ENCODE peak calls at places on chromosome 3, in seven cellular contexts. B is stimulated activated CD8-positive, alpha-beta memory T cell treated with anti-CD3 and anti-CD28 coated beads, Interleukin-15, amount 100 ng/mL, for 24 hours; Q is GOT3; L is T-helper 1 cell; D is Right ventricle myocardium superior; C is putamen; I is NCI-H187. T is an unnamed sample.

GRCh38 chr3:129036234-129037092 is 24.1 kb upstream of the GP9 start:
- DNase-seq in B (no peak), Q (no peak), L (no peak), D (no peak), C (no peak), I (no peak), T (no peak)

GRCh38 chr3:24123596-24123995 is 178.5 kb downstream of the NR1D2 start:
- DNase-seq in B (no peak), Q (no peak), L (no peak), D (no peak), C (no peak), I (no peak), T (no peak)

GRCh38 chr3:68771683-68772082 is 160.7 kb downstream of the TAFA4 start:
- DNase-seq in B (no peak), Q (no peak), L (no peak), D (no peak), C (no peak), I (no peak), T (no peak)

GRCh38 chr3:156382458-156383346 is 172.2 kb downstream of the SSR3 start:
- DNase-seq in B (no peak), Q (no peak), L (no peak), D (no peak), C (no peak), I (no peak), T (no peak)

GRCh38 chr3:113746955-113747718 is at the start of gene ATP6V1A:
- DNase-seq in B (peak; percentile 31), Q (no peak), L (peak; percentile 76), D (peak; percentile 77), C (peak; percentile 24), I (peak; percentile 67), T (peak; percentile 85)

GRCh38 chr3:184145120-184145524 is 10.0 kb downstream of the EIF2B5 start:
- DNase-seq in B (no peak), Q (no peak), L (peak; percentile 23), D (peak; percentile 77), C (no peak), I (no peak), T (no peak)

GRCh38 chr3:18657858-18658820 is 233.0 kb upstream of the SATB1 start:
- DNase-seq in B (no peak), Q (no peak), L (no peak), D (no peak), C (no peak), I (no peak), T (no peak)

GRCh38 chr3:138389841-138390581 is 41.6 kb downstream of the MRAS start:
- DNase-seq in B (no peak), Q (no peak), L (no peak), D (no peak), C (peak; percentile 70), I (no peak), T (no peak)

GRCh38 chr3:36380171-36381031 is at the start of gene STAC:
- DNase-seq in B (no peak), Q (no peak), L (no peak), D (peak; percentile 40), C (no peak), I (no peak), T (no peak)

GRCh38 chr3:124834723-124835718 is 52.1 kb downstream of the ITGB5 start:
- DNase-seq in B (no peak), Q (no peak), L (peak; percentile 17), D (peak; percentile 59), C (no peak), I (peak; percentile 49), T (peak; percentile 63)

GRCh38 chr3:10189557-10190374 is 25.0 kb downstream of the IRAK2 start:
- DNase-seq in B (no peak), Q (peak; percentile 43), L (no peak), D (peak; percentile 95), C (peak; percentile 92), I (no peak), T (peak; percentile 90)

GRCh38 chr3:87719060-87719459 is 339.7 kb downstream of the CGGBP1 start:
- DNase-seq in B (no peak), Q (no peak), L (no peak), D (no peak), C (no peak), I (no peak), T (no peak)

GRCh38 chr3:153242900-153243299 is 80.9 kb downstream of the RAP2B start:
- DNase-seq in B (no peak), Q (no peak), L (no peak), D (no peak), C (no peak), I (no peak), T (no peak)

GRCh38 chr3:172666181-172666872 is 44.5 kb downstream of the NCEH1 start:
- DNase-seq in B (no peak), Q (no peak), L (no peak), D (no peak), C (no peak), I (no peak), T (no peak)

GRCh38 chr3:126857928-126858327 is 125.0 kb upstream of the PLXNA1 start:
- DNase-seq in B (no peak), Q (no peak), L (no peak), D (no peak), C (no peak), I (no peak), T (no peak)

GRCh38 chr3:183182732-183183610 is 20.4 kb upstream of the LAMP3 start:
- DNase-seq in B (no peak), Q (no peak), L (no peak), D (no peak), C (no peak), I (no peak), T (no peak)

GRCh38 chr3:14847613-14848541 is 29.1 kb downstream of the FGD5 start:
- DNase-seq in B (no peak), Q (no peak), L (no peak), D (peak; percentile 75), C (no peak), I (no peak), T (no peak)

GRCh38 chr3:12490547-12490946 is 6.3 kb downstream of the TSEN2 start:
- DNase-seq in B (no peak), Q (no peak), L (no peak), D (no peak), C (no peak), I (no peak), T (no peak)

GRCh38 chr3:161014997-161015749 is 90.0 kb downstream of the B3GALNT1 start:
- DNase-seq in B (no peak), Q (no peak), L (no peak), D (no peak), C (no peak), I (no peak), T (no peak)

GRCh38 chr3:138460536-138461205 is 26.3 kb downstream of the ESYT3 start:
- DNase-seq in B (no peak), Q (no peak), L (no peak), D (no peak), C (no peak), I (no peak), T (peak; percentile 51)